ENCODE peak calls at places on chromosomes 7 and 10, in four cellular contexts. Y is GM23248, F is mammary epithelial cell, R is GM23338. G is an unnamed sample.

GRCh38 chr7:70432567-70433001 is 699.4 kb upstream of the GALNT17 start:
- DNase-seq in F (no peak), Y (no peak), R (no peak), G (no peak)

GRCh38 chr10:12509016-12509793 is 159.9 kb downstream of the CAMK1D start:
- DNase-seq in F (no peak), Y (no peak), R (no peak), G (no peak)

GRCh38 chr7:64959072-64959747 is 31.6 kb downstream of the ZNF117 start:
- DNase-seq in F (no peak), R (peak), Y (no peak), G (no peak)

GRCh38 chr7:123608991-123609882 is 7.6 kb downstream of the ASB15 start:
- DNase-seq in Y (no peak), F (no peak), R (no peak), G (no peak)

GRCh38 chr10:125148021-125148439 is 12.3 kb downstream of the CTBP2 start:
- DNase-seq in R (no peak), F (no peak), Y (peak), G (peak)

GRCh38 chr7:90271753-90272152 is 26.8 kb downstream of the CFAP69 start:
- DNase-seq in R (no peak), F (peak), Y (peak), G (peak)

GRCh38 chr10:66804911-66805310 is 120.9 kb upstream of the LRRTM3 start:
- DNase-seq in F (no peak), Y (no peak), R (no peak), G (no peak)

GRCh38 chr10:69503896-69504265 is 52.6 kb downstream of the TSPAN15 start:
- DNase-seq in Y (no peak), F (no peak), R (no peak), G (no peak)

GRCh38 chr10:122407375-122408125 is 33.0 kb downstream of the PLEKHA1 start:
- DNase-seq in R (no peak), Y (peak), F (peak), G (no peak)

GRCh38 chr7:136069840-136070529 is 92.8 kb upstream of the MTPN start:
- DNase-seq in F (no peak), R (no peak), Y (no peak), G (no peak)

GRCh38 chr7:151860771-151861170 is 16.1 kb downstream of the PRKAG2 start:
- DNase-seq in Y (no peak), R (no peak), F (no peak), G (no peak)

GRCh38 chr7:157622000-157622399 is 285.2 kb downstream of the DNAJB6 start:
- DNase-seq in F (no peak), R (no peak), Y (no peak), G (no peak)

GRCh38 chr7:87627634-87627994 is 584 bp upstream of the RUNDC3B start:
- DNase-seq in R (peak), F (no peak), Y (peak), G (no peak)

GRCh38 chr10:44696496-44696895 is 214.6 kb upstream of the TMEM72 start:
- DNase-seq in Y (peak), F (no peak), R (no peak), G (peak)

DNA sequence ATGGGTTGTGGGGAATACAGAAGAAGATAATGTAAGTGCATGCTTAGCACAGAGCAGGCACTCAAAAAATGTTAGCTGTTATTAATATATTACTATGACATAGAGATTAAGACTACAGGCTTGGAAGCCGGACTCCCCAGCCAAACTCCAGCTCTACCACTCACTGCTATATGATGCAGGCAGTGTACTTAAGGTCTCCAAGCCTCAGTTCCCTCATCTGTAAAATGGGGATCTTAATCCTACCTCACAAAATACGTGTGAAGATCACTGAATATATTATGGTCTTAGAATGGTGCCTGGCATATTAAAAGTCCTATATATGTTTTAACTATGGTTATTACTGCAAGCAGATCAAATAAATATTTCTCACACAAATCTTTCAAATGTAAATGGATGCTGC is 5.2 kb downstream of the PDLIM1 start:
- DNase-seq in F (no peak), R (no peak), Y (no peak), G (no peak)
- H3K4me2 ChIP-seq in F (no peak), R (no peak), Y (no peak), G (no peak)

GRCh38 chr10:78727251-78727650 is 341.5 kb upstream of the ZMIZ1 start:
- DNase-seq in R (no peak), Y (no peak), F (no peak), G (no peak)
- H3K4me2 ChIP-seq in R (no peak), Y (no peak), F (no peak), G (no peak)

GRCh38 chr10:68101066-68101465 is 8.2 kb upstream of the MYPN start:
- DNase-seq in R (no peak), Y (no peak), F (no peak), G (no peak)

GRCh38 chr10:68090586-68090985 is 15.5 kb upstream of the HERC4 start:
- DNase-seq in R (no peak), F (no peak), Y (no peak), G (no peak)

GRCh38 chr10:68096913-68097509 is 12.3 kb upstream of the MYPN start:
- DNase-seq in Y (peak), R (peak), F (peak), G (peak)

GRCh38 chr10:68099736-68100135 is 9.6 kb upstream of the MYPN start:
- DNase-seq in Y (peak), F (peak), R (no peak), G (peak)

DNA sequence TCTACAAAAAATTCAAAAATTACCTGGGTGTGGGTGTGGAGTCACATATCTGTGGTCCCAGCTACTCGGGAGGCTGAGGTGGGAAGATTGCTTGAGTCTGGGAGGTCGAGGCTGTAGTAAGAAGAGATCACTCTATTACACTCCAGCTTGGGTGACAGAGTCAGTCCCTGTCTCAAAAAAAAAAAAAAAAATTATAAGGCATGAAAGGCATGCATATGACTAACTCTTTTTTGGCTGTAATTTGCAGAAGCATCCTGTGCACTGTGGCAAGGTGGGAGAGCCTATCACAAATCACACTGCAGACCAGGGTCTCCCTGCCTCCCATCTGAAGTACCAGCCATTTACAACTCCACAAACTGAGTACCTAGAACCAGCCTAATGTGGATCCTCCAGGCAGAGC is 14.1 kb upstream of the MYPN start:
- DNase-seq in F (peak), Y (peak), R (no peak), G (no peak)
- H3K4me2 ChIP-seq in F (peak), Y (peak), R (no peak), G (peak)

GRCh38 chr10:101468159-101468558 is 114.2 kb downstream of the BTRC start:
- DNase-seq in Y (no peak), R (no peak), F (no peak), G (no peak)
- H3K4me2 ChIP-seq in Y (no peak), R (no peak), F (no peak), G (no peak)

GRCh38 chr7:57342954-57343353 is 107.0 kb upstream of the ZNF716 start:
- DNase-seq in Y (no peak), R (no peak), F (no peak), G (no peak)

GRCh38 chr7:57348646-57349269 is 101.2 kb upstream of the ZNF716 start:
- DNase-seq in R (no peak), F (no peak), Y (no peak), G (no peak)

GRCh38 chr7:57344957-57345356 is 105.0 kb upstream of the ZNF716 start:
- DNase-seq in Y (no peak), R (no peak), F (no peak), G (no peak)

GRCh38 chr7:57339198-57339944 is 110.6 kb upstream of the ZNF716 start:
- DNase-seq in R (no peak), Y (no peak), F (no peak), G (no peak)

DNA sequence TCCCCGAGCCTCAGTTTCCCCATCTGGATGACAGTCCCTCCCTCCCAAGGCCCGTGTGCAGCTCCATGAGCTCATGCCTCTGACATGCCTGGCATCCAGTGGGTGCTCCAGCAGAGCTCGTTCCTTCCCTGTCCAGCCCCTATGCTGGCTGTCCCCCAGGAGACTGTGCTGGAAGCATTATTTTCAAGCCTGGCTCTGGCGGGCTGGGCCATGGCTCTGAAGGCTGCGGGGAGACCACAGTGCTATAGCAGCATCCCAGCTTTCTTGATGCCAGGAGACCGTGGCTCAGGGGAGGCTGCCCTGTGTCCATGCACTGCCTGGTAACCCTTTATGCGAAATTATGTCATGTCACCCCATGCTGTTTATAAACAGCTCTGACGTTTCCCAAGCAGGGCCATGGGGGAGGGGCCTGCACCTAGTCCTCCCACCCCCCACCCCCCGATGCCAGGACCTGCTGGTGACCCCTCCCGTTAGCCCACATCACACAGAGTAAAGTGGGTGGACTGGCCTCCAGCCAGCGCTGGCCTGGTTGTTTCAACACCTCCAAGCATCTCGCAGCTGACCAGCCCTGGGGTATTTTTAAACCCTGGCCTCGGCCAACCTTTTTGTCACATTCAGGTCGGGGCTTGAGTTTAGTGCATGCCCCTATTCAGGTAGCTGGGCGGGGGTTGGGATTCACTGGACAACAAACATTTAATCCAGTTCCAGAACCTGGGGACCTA is 105.9 kb upstream of the ZNF716 start:
- DNase-seq in Y (no peak), F (no peak), R (no peak), G (no peak)
- H3K4me2 ChIP-seq in Y (no peak), F (no peak), R (no peak), G (no peak)

DNA sequence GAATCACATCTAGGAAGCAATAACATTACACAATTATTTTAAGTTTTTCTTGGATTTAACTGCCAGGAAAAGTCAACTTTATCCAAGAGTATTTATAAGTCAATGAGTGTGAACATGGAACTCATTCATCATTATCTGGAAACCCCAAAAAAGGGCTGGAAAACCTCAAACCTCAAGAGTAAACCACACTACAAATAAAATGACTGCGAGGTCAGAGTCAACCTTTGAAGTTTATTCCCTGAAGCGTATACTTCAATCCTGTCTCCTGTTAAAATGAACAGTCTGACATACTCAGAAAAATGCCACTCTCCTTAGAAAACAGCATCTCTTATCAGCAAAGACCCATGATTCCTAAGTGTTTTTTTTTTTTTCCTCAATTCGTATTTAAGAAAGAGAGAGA is 86.5 kb downstream of the RELN start:
- DNase-seq in Y (no peak), R (no peak), F (no peak), G (peak)
- H3K4me2 ChIP-seq in Y (no peak), R (no peak), F (no peak), G (no peak)

G was measured in fibroblast of lung.